ENCODE peak calls at places on chromosomes 3 and 15, in nine cellular contexts. One of them, this sample, is unnamed.

GRCh38 chr3:158808697-158809096 is 6.8 kb downstream of the MFSD1 start:
- DNase-seq in GM04504: peak
- DNase-seq in head of caudate nucleus: no peak
- DNase-seq in PC-3: peak
- DNase-seq in posterior vena cava: no peak
- DNase-seq in fibroblast of gingiva: no peak
- DNase-seq in stimulated activated CD8-positive, alpha-beta memory T cell treated with anti-CD3 and anti-CD28 coated beads, Interleukin-7, amount 100 ng/mL, for 4 hours: no peak
- DNase-seq in esophagus squamous epithelium: no peak
- DNase-seq in occipital lobe: no peak
- DNase-seq in this sample: no peak

GRCh38 chr3:86800116-86800515 is 190.8 kb downstream of the VGLL3 start:
- DNase-seq in PC-3: no peak
- DNase-seq in GM04504: peak
- DNase-seq in posterior vena cava: no peak
- DNase-seq in stimulated activated CD8-positive, alpha-beta memory T cell treated with anti-CD3 and anti-CD28 coated beads, Interleukin-7, amount 100 ng/mL, for 4 hours: no peak
- DNase-seq in head of caudate nucleus: no peak
- DNase-seq in occipital lobe: no peak
- DNase-seq in esophagus squamous epithelium: no peak
- DNase-seq in fibroblast of gingiva: peak
- DNase-seq in this sample: no peak

GRCh38 chr3:150956376-150956775 is 16.2 kb downstream of the CLRN1 start:
- DNase-seq in fibroblast of gingiva: peak
- DNase-seq in GM04504: peak
- DNase-seq in posterior vena cava: no peak
- DNase-seq in stimulated activated CD8-positive, alpha-beta memory T cell treated with anti-CD3 and anti-CD28 coated beads, Interleukin-7, amount 100 ng/mL, for 4 hours: no peak
- DNase-seq in esophagus squamous epithelium: no peak
- DNase-seq in occipital lobe: no peak
- DNase-seq in head of caudate nucleus: no peak
- DNase-seq in PC-3: peak
- DNase-seq in this sample: no peak

GRCh38 chr15:60585743-60586708 is 107.1 kb upstream of the ICE2 start:
- DNase-seq in PC-3: peak
- DNase-seq in occipital lobe: no peak
- DNase-seq in fibroblast of gingiva: peak
- DNase-seq in head of caudate nucleus: peak
- DNase-seq in GM04504: peak
- DNase-seq in esophagus squamous epithelium: no peak
- DNase-seq in stimulated activated CD8-positive, alpha-beta memory T cell treated with anti-CD3 and anti-CD28 coated beads, Interleukin-7, amount 100 ng/mL, for 4 hours: no peak
- DNase-seq in posterior vena cava: no peak
- DNase-seq in this sample: peak

GRCh38 chr15:90097475-90097874 is 4.8 kb downstream of the IDH2 start:
- DNase-seq in fibroblast of gingiva: no peak
- DNase-seq in occipital lobe: no peak
- DNase-seq in esophagus squamous epithelium: no peak
- DNase-seq in PC-3: no peak
- DNase-seq in GM04504: no peak
- DNase-seq in head of caudate nucleus: no peak
- DNase-seq in stimulated activated CD8-positive, alpha-beta memory T cell treated with anti-CD3 and anti-CD28 coated beads, Interleukin-7, amount 100 ng/mL, for 4 hours: peak
- DNase-seq in posterior vena cava: peak
- DNase-seq in this sample: peak

GRCh38 chr3:164460851-164461250 is 617.4 kb downstream of the SI start:
- DNase-seq in PC-3: no peak
- DNase-seq in occipital lobe: no peak
- DNase-seq in head of caudate nucleus: no peak
- DNase-seq in stimulated activated CD8-positive, alpha-beta memory T cell treated with anti-CD3 and anti-CD28 coated beads, Interleukin-7, amount 100 ng/mL, for 4 hours: no peak
- DNase-seq in fibroblast of gingiva: peak
- DNase-seq in esophagus squamous epithelium: no peak
- DNase-seq in posterior vena cava: no peak
- DNase-seq in GM04504: no peak
- DNase-seq in this sample: no peak

GRCh38 chr3:44680921-44681455 is 31.5 kb upstream of the ZNF502 start:
- DNase-seq in posterior vena cava: no peak
- DNase-seq in esophagus squamous epithelium: no peak
- DNase-seq in GM04504: no peak
- DNase-seq in stimulated activated CD8-positive, alpha-beta memory T cell treated with anti-CD3 and anti-CD28 coated beads, Interleukin-7, amount 100 ng/mL, for 4 hours: no peak
- DNase-seq in head of caudate nucleus: no peak
- DNase-seq in PC-3: no peak
- DNase-seq in occipital lobe: no peak
- DNase-seq in fibroblast of gingiva: no peak
- DNase-seq in this sample: no peak

GRCh38 chr3:4314688-4315087 is 11.5 kb downstream of the SETMAR start:
- DNase-seq in occipital lobe: no peak
- DNase-seq in fibroblast of gingiva: no peak
- DNase-seq in PC-3: peak
- DNase-seq in GM04504: no peak
- DNase-seq in esophagus squamous epithelium: no peak
- DNase-seq in stimulated activated CD8-positive, alpha-beta memory T cell treated with anti-CD3 and anti-CD28 coated beads, Interleukin-7, amount 100 ng/mL, for 4 hours: no peak
- DNase-seq in head of caudate nucleus: no peak
- DNase-seq in posterior vena cava: no peak
- DNase-seq in this sample: no peak

GRCh38 chr3:11212301-11212613 is 58.0 kb downstream of the HRH1 start:
- DNase-seq in PC-3: peak
- DNase-seq in occipital lobe: no peak
- DNase-seq in GM04504: peak
- DNase-seq in posterior vena cava: no peak
- DNase-seq in stimulated activated CD8-positive, alpha-beta memory T cell treated with anti-CD3 and anti-CD28 coated beads, Interleukin-7, amount 100 ng/mL, for 4 hours: no peak
- DNase-seq in fibroblast of gingiva: peak
- DNase-seq in esophagus squamous epithelium: no peak
- DNase-seq in head of caudate nucleus: no peak
- DNase-seq in this sample: no peak

GRCh38 chr15:69576948-69577351 is 124.3 kb downstream of the RPLP1 start:
- DNase-seq in GM04504: no peak
- DNase-seq in PC-3: peak
- DNase-seq in esophagus squamous epithelium: no peak
- DNase-seq in posterior vena cava: peak
- DNase-seq in occipital lobe: no peak
- DNase-seq in stimulated activated CD8-positive, alpha-beta memory T cell treated with anti-CD3 and anti-CD28 coated beads, Interleukin-7, amount 100 ng/mL, for 4 hours: no peak
- DNase-seq in fibroblast of gingiva: no peak
- DNase-seq in head of caudate nucleus: no peak
- DNase-seq in this sample: no peak

GRCh38 chr15:72474466-72474911 is 359 bp downstream of the ARIH1 start:
- DNase-seq in GM04504: peak
- DNase-seq in esophagus squamous epithelium: no peak
- DNase-seq in stimulated activated CD8-positive, alpha-beta memory T cell treated with anti-CD3 and anti-CD28 coated beads, Interleukin-7, amount 100 ng/mL, for 4 hours: no peak
- DNase-seq in PC-3: no peak
- DNase-seq in posterior vena cava: no peak
- DNase-seq in occipital lobe: no peak
- DNase-seq in fibroblast of gingiva: no peak
- DNase-seq in head of caudate nucleus: no peak
- DNase-seq in this sample: peak

GRCh38 chr15:61157933-61158332 is 71.2 kb downstream of the RORA start:
- DNase-seq in posterior vena cava: no peak
- DNase-seq in GM04504: no peak
- DNase-seq in fibroblast of gingiva: no peak
- DNase-seq in occipital lobe: no peak
- DNase-seq in head of caudate nucleus: no peak
- DNase-seq in PC-3: no peak
- DNase-seq in stimulated activated CD8-positive, alpha-beta memory T cell treated with anti-CD3 and anti-CD28 coated beads, Interleukin-7, amount 100 ng/mL, for 4 hours: no peak
- DNase-seq in esophagus squamous epithelium: no peak
- DNase-seq in this sample: no peak

GRCh38 chr3:139537795-139538538 is 1.6 kb downstream of the RBP1 start:
- DNase-seq in head of caudate nucleus: no peak
- DNase-seq in PC-3: no peak
- DNase-seq in posterior vena cava: no peak
- DNase-seq in GM04504: no peak
- DNase-seq in stimulated activated CD8-positive, alpha-beta memory T cell treated with anti-CD3 and anti-CD28 coated beads, Interleukin-7, amount 100 ng/mL, for 4 hours: no peak
- DNase-seq in esophagus squamous epithelium: no peak
- DNase-seq in fibroblast of gingiva: no peak
- DNase-seq in occipital lobe: no peak
- DNase-seq in this sample: no peak